ENCODE peak calls at places on chromosomes 4 and X, in four cellular contexts. E is non-pigmented ciliary epithelial cell, W is sciatic nerve, L is kidney glomerular epithelial cell. Y is an unnamed sample.
A peak's percentile ranks its signal among the peaks of the same experiment; 100 is the strongest.

GRCh38 chr4:188819243-188819642 is 680.0 kb downstream of the TRIML1 start:
- DNase-seq in E (no peak), L (no peak), W (no peak), Y (no peak)

GRCh38 chr4:77074961-77075855 is 581 bp downstream of the CCNI start:
- DNase-seq in L (peak; percentile 33), E (no peak), W (peak; percentile 84), Y (no peak)

GRCh38 chr4:152247271-152247975 is 288.5 kb downstream of the FBXW7 start:
- DNase-seq in L (no peak), W (no peak), E (no peak), Y (no peak)

GRCh38 chr4:3401436-3402171 is 40.2 kb upstream of the HGFAC start:
- DNase-seq in E (no peak), W (no peak), L (no peak), Y (no peak)

GRCh38 chr4:3168029-3168428 is 80.9 kb upstream of the MSANTD1 start:
- DNase-seq in L (no peak), W (no peak), E (peak; percentile 15), Y (no peak)

GRCh38 chrX:34942496-34942895 is at the start of gene FAM47B:
- DNase-seq in L (no peak), W (no peak), E (no peak), Y (no peak)

GRCh38 chr4:165947019-165947418 is 74.0 kb downstream of the TLL1 start:
- DNase-seq in W (no peak), E (no peak), L (no peak), Y (no peak)

GRCh38 chr4:2094545-2094944 is 35.4 kb downstream of the NAT8L start:
- DNase-seq in E (no peak), W (no peak), L (no peak), Y (no peak)

GRCh38 chrX:102957751-102958150 is 20.7 kb downstream of the RAB40AL start:
- DNase-seq in W (no peak), E (no peak), L (no peak), Y (no peak)

GRCh38 chrX:48683411-48683982 is at the start of gene WAS:
- DNase-seq in L (no peak), E (no peak), W (no peak), Y (no peak)

GRCh38 chr4:33975996-33976395 is 2268.3 kb downstream of the ARAP2 start:
- DNase-seq in E (no peak), L (no peak), W (no peak), Y (no peak)

GRCh38 chr4:5143940-5144339 is 92.7 kb downstream of the STK32B start:
- DNase-seq in W (no peak), L (no peak), E (no peak), Y (no peak)

GRCh38 chr4:188032583-188032982 is 37.0 kb downstream of the ZFP42 start:
- DNase-seq in L (no peak), E (no peak), W (no peak), Y (no peak)

GRCh38 chr4:171674781-171675180 is 138.4 kb upstream of the GALNTL6 start:
- DNase-seq in E (no peak), W (no peak), L (no peak), Y (no peak)

GRCh38 chrX:53317365-53318069 is 36.1 kb upstream of the IQSEC2 start:
- DNase-seq in W (peak; percentile 81), L (no peak), E (no peak), Y (no peak)

GRCh38 chr4:156293657-156294297 is 340.1 kb upstream of the CTSO start:
- DNase-seq in W (no peak), E (peak; percentile 94), L (peak; percentile 17), Y (peak; percentile 37)

GRCh38 chrX:111671668-111672067 is 9.3 kb upstream of the ALG13 start:
- DNase-seq in W (no peak), L (no peak), E (no peak), Y (no peak)

GRCh38 chr4:185849543-185850185 is 37.7 kb upstream of the SORBS2 start:
- DNase-seq in L (no peak), E (no peak), W (no peak), Y (no peak)

GRCh38 chrX:149871940-149872339 is 9.0 kb upstream of the MAGEA8 start:
- DNase-seq in L (no peak), W (no peak), E (no peak), Y (no peak)

Y was measured in kidney epithelial cell.